ENCODE peak calls at places on chromosome 18, in five cellular contexts. One of them, this sample, is unnamed.
A peak's percentile ranks its signal among the peaks of the same experiment; 100 is the strongest.

GRCh38 chr18:45562567-45563479 is 52.5 kb upstream of the SLC14A2 start:
- DNase-seq in prostate gland: no peak
- DNase-seq in tibial nerve: peak; percentile 68
- DNase-seq in lower lobe of right lung: no peak
- DNase-seq in right lobe of liver: no peak
- DNase-seq in this sample: peak; percentile 29

GRCh38 chr18:67514901-67515540 is 1.5 kb downstream of the DSEL start:
- DNase-seq in prostate gland: no peak
- DNase-seq in tibial nerve: no peak
- DNase-seq in lower lobe of right lung: no peak
- DNase-seq in right lobe of liver: no peak
- DNase-seq in this sample: no peak

GRCh38 chr18:9642799-9643445 is 28.6 kb upstream of the PPP4R1 start:
- DNase-seq in prostate gland: no peak
- DNase-seq in tibial nerve: no peak
- DNase-seq in lower lobe of right lung: no peak
- DNase-seq in right lobe of liver: no peak
- DNase-seq in this sample: no peak

GRCh38 chr18:49959176-49959575 is 145.8 kb upstream of the ACAA2 start:
- DNase-seq in prostate gland: no peak
- DNase-seq in tibial nerve: no peak
- DNase-seq in lower lobe of right lung: no peak
- DNase-seq in right lobe of liver: no peak
- DNase-seq in this sample: no peak

GRCh38 chr18:35417223-35417622 is 40.1 kb upstream of the ZNF396 start:
- DNase-seq in prostate gland: no peak
- DNase-seq in tibial nerve: no peak
- DNase-seq in lower lobe of right lung: no peak
- DNase-seq in right lobe of liver: no peak
- DNase-seq in this sample: no peak

GRCh38 chr18:54358495-54358793 is 738 bp downstream of the C18orf54 start:
- DNase-seq in prostate gland: no peak
- DNase-seq in tibial nerve: no peak
- DNase-seq in lower lobe of right lung: no peak
- DNase-seq in right lobe of liver: no peak
- DNase-seq in this sample: no peak

GRCh38 chr18:54742654-54743053 is 85.6 kb upstream of the RAB27B start:
- DNase-seq in prostate gland: peak; percentile 28
- DNase-seq in tibial nerve: peak; percentile 65
- DNase-seq in lower lobe of right lung: no peak
- DNase-seq in right lobe of liver: no peak
- DNase-seq in this sample: peak; percentile 24

GRCh38 chr18:61496374-61496773 is 163.1 kb downstream of the CDH20 start:
- DNase-seq in prostate gland: no peak
- DNase-seq in tibial nerve: no peak
- DNase-seq in lower lobe of right lung: no peak
- DNase-seq in right lobe of liver: no peak
- DNase-seq in this sample: no peak

GRCh38 chr18:31723998-31724711 is 36.5 kb downstream of the SLC25A52 start:
- DNase-seq in prostate gland: peak; percentile 44
- DNase-seq in tibial nerve: no peak
- DNase-seq in lower lobe of right lung: peak; percentile 53
- DNase-seq in right lobe of liver: peak; percentile 86
- DNase-seq in this sample: peak; percentile 37

GRCh38 chr18:74476154-74476553 is 19.0 kb upstream of the DIPK1C start:
- DNase-seq in prostate gland: no peak
- DNase-seq in tibial nerve: no peak
- DNase-seq in lower lobe of right lung: no peak
- DNase-seq in right lobe of liver: no peak
- DNase-seq in this sample: no peak

GRCh38 chr18:13216732-13217465 is 1.7 kb upstream of the LDLRAD4 start:
- DNase-seq in prostate gland: no peak
- DNase-seq in tibial nerve: no peak
- DNase-seq in lower lobe of right lung: no peak
- DNase-seq in right lobe of liver: peak; percentile 68
- DNase-seq in this sample: peak; percentile 64

GRCh38 chr18:80157708-80158343 is 48.8 kb downstream of the ADNP2 start:
- DNase-seq in prostate gland: peak; percentile 71
- DNase-seq in tibial nerve: peak; percentile 79
- DNase-seq in lower lobe of right lung: peak; percentile 76
- DNase-seq in right lobe of liver: peak; percentile 80
- DNase-seq in this sample: peak; percentile 75

GRCh38 chr18:44761812-44762211 is 81.1 kb downstream of the SETBP1 start:
- DNase-seq in prostate gland: peak; percentile 44
- DNase-seq in tibial nerve: no peak
- DNase-seq in lower lobe of right lung: no peak
- DNase-seq in right lobe of liver: no peak
- DNase-seq in this sample: peak; percentile 81

DNA sequence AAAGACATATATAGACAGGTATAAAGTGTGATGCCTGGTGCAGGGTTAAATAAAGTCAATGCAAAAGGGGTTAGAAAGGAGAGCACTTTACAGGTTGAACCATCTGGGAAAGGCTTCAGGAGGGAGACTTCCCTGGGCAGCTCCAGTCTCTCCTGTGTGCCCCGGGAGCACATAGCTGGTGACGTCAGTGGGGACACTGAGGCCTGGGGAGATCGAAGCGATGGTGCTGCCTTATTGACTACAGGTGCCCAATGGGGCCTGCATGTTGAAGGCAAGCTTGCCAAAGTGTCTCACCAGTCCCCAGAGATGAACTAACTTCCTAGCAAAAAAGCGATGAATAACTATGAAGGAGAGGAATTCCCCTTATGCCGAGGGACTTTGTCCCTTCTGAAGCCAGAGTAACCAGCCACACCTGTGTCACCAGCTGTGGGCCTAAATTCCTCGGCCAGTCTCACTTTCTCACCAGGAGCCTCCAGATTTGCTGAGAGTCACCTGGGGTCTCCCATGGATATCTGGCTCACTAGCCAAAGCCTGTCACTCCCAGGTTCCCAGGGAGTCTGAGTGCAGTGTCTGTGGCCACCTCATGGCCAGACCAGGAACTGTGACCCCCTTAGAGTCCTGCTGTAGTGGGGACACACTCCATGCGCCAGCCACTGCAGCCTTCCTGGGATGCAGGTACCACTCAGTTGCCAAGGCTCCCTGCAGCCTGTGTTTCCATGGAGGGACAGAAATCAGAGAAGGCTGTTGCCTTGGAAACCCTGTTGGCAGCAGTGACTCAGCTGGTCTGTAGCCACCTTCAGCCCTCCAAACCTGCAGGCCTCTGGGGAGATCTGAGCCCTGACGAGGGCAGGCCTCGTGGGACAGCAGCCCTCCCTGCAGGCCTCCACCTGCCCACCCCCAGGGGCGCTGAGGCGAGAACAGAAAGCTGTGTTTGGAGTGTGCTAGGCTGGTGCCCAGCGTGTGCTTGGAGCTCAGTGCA is 128.7 kb downstream of the CTIF start:
- DNase-seq in prostate gland: no peak
- DNase-seq in tibial nerve: no peak
- DNase-seq in lower lobe of right lung: no peak
- DNase-seq in right lobe of liver: no peak
- DNase-seq in this sample: no peak
- TF ChIP-seq CTCF in prostate gland: no peak
- TF ChIP-seq CTCF in tibial nerve: no peak
- TF ChIP-seq CTCF in lower lobe of right lung: no peak
- TF ChIP-seq CTCF in right lobe of liver: peak; percentile 7
- TF ChIP-seq CTCF in this sample: peak; percentile 7

GRCh38 chr18:25234740-25235345 is 117.1 kb downstream of the ZNF521 start:
- DNase-seq in prostate gland: no peak
- DNase-seq in tibial nerve: no peak
- DNase-seq in lower lobe of right lung: no peak
- DNase-seq in right lobe of liver: no peak
- DNase-seq in this sample: no peak
- H3K4me1 ChIP-seq in prostate gland: no peaks in the 10 kb centered on the region
- H3K4me1 ChIP-seq in tibial nerve: peaks cover 6% of the 10 kb centered on the region
- H3K4me1 ChIP-seq in lower lobe of right lung: peaks cover 34% of the 10 kb centered on the region
- H3K4me1 ChIP-seq in right lobe of liver: no peaks in the 10 kb centered on the region
- H3K4me1 ChIP-seq in this sample: peaks cover 29% of the 10 kb centered on the region

GRCh38 chr18:7872569-7872968 is 305.5 kb downstream of the PTPRM start:
- DNase-seq in prostate gland: no peak
- DNase-seq in tibial nerve: no peak
- DNase-seq in lower lobe of right lung: no peak
- DNase-seq in right lobe of liver: no peak
- DNase-seq in this sample: no peak
- TF ChIP-seq CTCF in prostate gland: no peak
- TF ChIP-seq CTCF in tibial nerve: no peak
- TF ChIP-seq CTCF in lower lobe of right lung: no peak
- TF ChIP-seq CTCF in right lobe of liver: peak; percentile 32
- TF ChIP-seq CTCF in this sample: peak; percentile 27

GRCh38 chr18:76482971-76483691 is 11.9 kb downstream of the ZNF516 start:
- DNase-seq in prostate gland: no peak
- DNase-seq in tibial nerve: no peak
- DNase-seq in lower lobe of right lung: no peak
- DNase-seq in right lobe of liver: no peak
- DNase-seq in this sample: no peak
- H3K4me1 ChIP-seq in prostate gland: no peaks in the 10 kb centered on the region
- H3K4me1 ChIP-seq in tibial nerve: peaks cover 29% of the 10 kb centered on the region
- H3K4me1 ChIP-seq in lower lobe of right lung: peaks cover 17% of the 10 kb centered on the region
- H3K4me1 ChIP-seq in right lobe of liver: no peaks in the 10 kb centered on the region
- H3K4me1 ChIP-seq in this sample: peaks cover 29% of the 10 kb centered on the region

DNA sequence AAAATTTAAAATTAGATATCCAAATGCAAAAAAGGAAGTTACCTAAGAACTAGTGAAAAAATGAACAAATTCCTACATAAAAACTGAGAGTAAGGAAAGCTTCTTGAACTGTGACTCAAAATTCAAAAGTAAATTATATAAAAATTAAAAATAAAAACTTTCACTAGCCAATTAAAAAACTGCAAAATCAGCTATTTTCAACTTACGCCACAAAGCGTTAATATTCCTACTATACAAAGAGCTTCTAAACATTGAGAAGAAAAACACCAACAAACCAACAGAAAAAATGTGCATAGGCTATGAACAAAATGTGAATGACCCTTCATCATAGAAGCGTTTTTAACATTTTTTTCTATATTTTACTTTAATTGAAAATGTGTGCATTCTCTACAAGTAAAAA is 445.7 kb downstream of the CDH2 start:
- DNase-seq in prostate gland: no peak
- DNase-seq in tibial nerve: no peak
- DNase-seq in lower lobe of right lung: no peak
- DNase-seq in right lobe of liver: no peak
- DNase-seq in this sample: no peak
- TF ChIP-seq CTCF in prostate gland: no peak
- TF ChIP-seq CTCF in tibial nerve: no peak
- TF ChIP-seq CTCF in lower lobe of right lung: no peak
- TF ChIP-seq CTCF in right lobe of liver: no peak
- TF ChIP-seq CTCF in this sample: no peak

GRCh38 chr18:59086522-59086921 is 53.2 kb upstream of the SEC11C start:
- DNase-seq in prostate gland: no peak
- DNase-seq in tibial nerve: no peak
- DNase-seq in lower lobe of right lung: no peak
- DNase-seq in right lobe of liver: no peak
- DNase-seq in this sample: no peak
- H3K4me1 ChIP-seq in prostate gland: no peaks in the 10 kb centered on the region
- H3K4me1 ChIP-seq in tibial nerve: no peaks in the 10 kb centered on the region
- H3K4me1 ChIP-seq in lower lobe of right lung: no peaks in the 10 kb centered on the region
- H3K4me1 ChIP-seq in right lobe of liver: no peaks in the 10 kb centered on the region
- H3K4me1 ChIP-seq in this sample: no peaks in the 10 kb centered on the region

This sample was measured in psoas muscle.